ENCODE peak calls at places on chromosome 9, in four cellular contexts. I is germinal center, A is A549, W is amniotic stem cell. Q is an unnamed sample.

GRCh38 chr9:109381011-109381729 is 60.3 kb upstream of the EPB41L4B start:
- DNase-seq in A (no peak), W (no peak), I (peak), Q (peak)

GRCh38 chr9:91783411-91783810 is 166.6 kb downstream of the ROR2 start:
- DNase-seq in W (no peak), A (no peak), I (no peak), Q (no peak)

GRCh38 chr9:93036887-93037475 is 21.5 kb upstream of the SUSD3 start:
- DNase-seq in I (no peak), W (no peak), A (no peak), Q (peak)

GRCh38 chr9:113719919-113720318 is 156.2 kb upstream of the ZNF618 start:
- DNase-seq in A (no peak), W (no peak), I (no peak), Q (no peak)

GRCh38 chr9:132141364-132141947 is 20.4 kb upstream of the NTNG2 start:
- DNase-seq in I (no peak), A (no peak), W (no peak), Q (no peak)

GRCh38 chr9:134286513-134287245 is 39.6 kb upstream of the RXRA start:
- DNase-seq in I (no peak), A (no peak), W (no peak), Q (no peak)

GRCh38 chr9:8856686-8857329 is 1057.2 kb upstream of the DMAC1 start:
- DNase-seq in I (no peak), W (no peak), A (no peak), Q (no peak)

GRCh38 chr9:115614931-115615401 is 497.0 kb upstream of the TNC start:
- DNase-seq in A (no peak), W (no peak), I (no peak), Q (no peak)

GRCh38 chr9:85543196-85543595 is 198.6 kb downstream of the AGTPBP1 start:
- DNase-seq in A (no peak), I (no peak), W (no peak), Q (no peak)

GRCh38 chr9:129458663-129459549 is 162.0 kb downstream of the C9orf50 start:
- DNase-seq in I (peak), W (no peak), A (no peak), Q (no peak)

GRCh38 chr9:37395663-37396062 is 26.8 kb upstream of the GRHPR start:
- DNase-seq in I (no peak), A (no peak), W (no peak), Q (no peak)

GRCh38 chr9:133738039-133738805 is at the start of gene SARDH:
- DNase-seq in I (peak), W (no peak), A (peak), Q (peak)

GRCh38 chr9:36789886-36790285 is 217.2 kb downstream of the MELK start:
- DNase-seq in W (no peak), I (no peak), A (no peak), Q (no peak)

GRCh38 chr9:74147906-74148305 is 349.2 kb upstream of the RORB start:
- DNase-seq in A (no peak), W (no peak), I (no peak), Q (no peak)

GRCh38 chr9:105064248-105065118 is 136.5 kb upstream of the ABCA1 start:
- DNase-seq in I (no peak), A (peak), W (peak), Q (no peak)